ENCODE peak calls at places on chromosomes 6 and 20, in eight cellular contexts. Z is stimulated activated CD8-positive, alpha-beta memory T cell treated with anti-CD3 and anti-CD28 coated beads, Interleukin-12 subunit alpha, Interleukin-12 subunit beta, amount 100 ng/mL, for 4 hours; H is GM04504; A is head of caudate nucleus; K is activated CD4-positive, alpha-beta T cell treated with anti-CD3 and anti-CD28 coated beads, Interleukin-2, amount 50 U/mL, for 48 hours; J is left cardiac atrium; D is KG1; E is heart right ventricle. M is an unnamed sample.

GRCh38 chr6:157763129-157763893 is 59.7 kb upstream of the SNX9 start:
- DNase-seq in A (no peak), D (no peak), E (peak), J (peak), H (no peak), K (no peak), Z (no peak), M (peak)

GRCh38 chr6:56683882-56684281 is 41.2 kb upstream of the DST start:
- DNase-seq in A (no peak), K (no peak), Z (no peak), J (no peak), D (no peak), H (peak), E (no peak), M (no peak)

GRCh38 chr20:25196701-25197120 is 1.2 kb downstream of the ENTPD6 start:
- DNase-seq in J (no peak), K (no peak), A (no peak), Z (no peak), D (no peak), E (no peak), H (no peak), M (no peak)

GRCh38 chr6:3575166-3575565 is 118.3 kb upstream of the SLC22A23 start:
- DNase-seq in K (no peak), D (no peak), E (no peak), H (no peak), A (no peak), J (no peak), Z (no peak), M (no peak)

GRCh38 chr20:40669692-40670091 is 19.3 kb downstream of the MAFB start:
- DNase-seq in J (no peak), A (no peak), H (no peak), K (no peak), Z (no peak), D (no peak), E (peak), M (no peak)

GRCh38 chr6:75605635-75606034 is 4.0 kb downstream of the SENP6 start:
- DNase-seq in J (no peak), D (no peak), A (no peak), E (no peak), K (no peak), H (no peak), Z (no peak), M (no peak)

GRCh38 chr6:89242574-89243330 is 25.6 kb upstream of the GABRR1 start:
- DNase-seq in Z (no peak), D (no peak), E (no peak), A (no peak), J (no peak), H (peak), K (no peak), M (peak)

GRCh38 chr6:142856607-142856856 is 88.4 kb downstream of the HIVEP2 start:
- DNase-seq in E (no peak), K (no peak), A (no peak), J (no peak), Z (no peak), D (no peak), H (no peak), M (no peak)

GRCh38 chr20:24751551-24751950 is 197.5 kb upstream of the CST7 start:
- DNase-seq in J (no peak), H (no peak), D (no peak), Z (no peak), K (no peak), A (peak), E (no peak), M (no peak)

GRCh38 chr20:60882776-60883303 is 369.2 kb upstream of the CDH4 start:
- DNase-seq in E (no peak), Z (no peak), A (no peak), H (no peak), K (no peak), J (no peak), D (no peak), M (no peak)

GRCh38 chr20:43507150-43508080 is at the start of gene L3MBTL1:
- DNase-seq in E (peak), Z (no peak), J (peak), A (peak), H (no peak), K (peak), D (no peak), M (no peak)

GRCh38 chr20:37383229-37383989 is 37.5 kb downstream of the SRC start:
- DNase-seq in H (no peak), Z (no peak), J (no peak), E (no peak), A (no peak), K (no peak), D (no peak), M (no peak)

GRCh38 chr6:15841937-15842698 is 179.3 kb upstream of the DTNBP1 start:
- DNase-seq in H (no peak), A (peak), K (no peak), J (peak), Z (no peak), E (no peak), D (no peak), M (no peak)

GRCh38 chr6:11650297-11650696 is 112.7 kb downstream of the TMEM170B start:
- DNase-seq in K (no peak), E (peak), D (no peak), A (no peak), H (no peak), Z (no peak), J (peak), M (no peak)

GRCh38 chr6:21556506-21556905 is 37.0 kb upstream of the SOX4 start:
- DNase-seq in D (no peak), Z (no peak), A (no peak), K (no peak), E (no peak), J (no peak), H (no peak), M (no peak)

GRCh38 chr6:158047563-158048323 is 66.1 kb downstream of the SYNJ2 start:
- DNase-seq in K (no peak), E (no peak), H (no peak), D (no peak), Z (no peak), A (no peak), J (peak), M (no peak)

GRCh38 chr6:169810066-169810989 is 58.9 kb downstream of the ERMARD start:
- DNase-seq in Z (no peak), J (no peak), H (no peak), D (no peak), K (no peak), A (no peak), E (no peak), M (no peak)

GRCh38 chr20:55437778-55438417 is 567.4 kb downstream of the CBLN4 start:
- DNase-seq in H (no peak), D (no peak), K (no peak), Z (no peak), E (no peak), A (no peak), J (no peak), M (no peak)

GRCh38 chr6:14642842-14643241 is 525.3 kb downstream of the CD83 start:
- DNase-seq in H (no peak), Z (no peak), A (no peak), K (no peak), J (no peak), D (no peak), E (no peak), M (no peak)

GRCh38 chr20:46698788-46699187 is 9.5 kb upstream of the TP53RK start:
- DNase-seq in J (no peak), Z (no peak), E (no peak), H (no peak), D (no peak), A (no peak), K (no peak), M (no peak)

GRCh38 chr6:9494864-9495263 is 920.0 kb downstream of the TFAP2A start:
- DNase-seq in E (no peak), Z (no peak), K (no peak), A (no peak), J (no peak), D (no peak), H (no peak), M (no peak)

GRCh38 chr20:34531608-34532265 is 15.5 kb downstream of the DYNLRB1 start:
- DNase-seq in A (no peak), K (no peak), J (no peak), E (no peak), D (no peak), H (no peak), Z (no peak), M (no peak)

GRCh38 chr20:59063358-59064213 is 21.0 kb upstream of the PRELID3B start:
- DNase-seq in H (no peak), D (no peak), J (peak), E (peak), K (no peak), Z (no peak), A (peak), M (no peak)

GRCh38 chr6:22421187-22421586 is 124.4 kb upstream of the PRL start:
- DNase-seq in Z (no peak), E (no peak), A (no peak), D (no peak), J (no peak), K (no peak), H (no peak), M (no peak)

GRCh38 chr6:130178692-130179091 is 44.1 kb downstream of the SAMD3 start:
- DNase-seq in D (no peak), Z (no peak), E (no peak), H (peak), A (no peak), K (no peak), J (no peak), M (no peak)

GRCh38 chr6:35238843-35239289 is 20.7 kb upstream of the ZNF76 start:
- DNase-seq in H (no peak), J (peak), D (no peak), K (no peak), A (no peak), Z (no peak), E (peak), M (no peak)

M was measured in naive thymus-derived CD4-positive, alpha-beta T cell.